ENCODE peak calls at places on chromosomes 7 and 10, in nine cellular contexts. One of them, this sample, is unnamed.

GRCh38 chr10:79457256-79457785 is 11.9 kb upstream of the ZCCHC24 start:
- DNase-seq in transverse colon: no peak
- DNase-seq in endodermal cell: no peak
- DNase-seq in CD8-positive, alpha-beta T cell: no peak
- DNase-seq in AG04450: no peak
- DNase-seq in left ventricle myocardium inferior: no peak
- DNase-seq in A549: no peak
- DNase-seq in tibial nerve: no peak
- DNase-seq in OCI-LY7: no peak
- DNase-seq in this sample: peak

GRCh38 chr10:70780772-70781171 is 4.4 kb downstream of the TBATA start:
- DNase-seq in transverse colon: no peak
- DNase-seq in endodermal cell: no peak
- DNase-seq in CD8-positive, alpha-beta T cell: no peak
- DNase-seq in AG04450: no peak
- DNase-seq in left ventricle myocardium inferior: no peak
- DNase-seq in A549: no peak
- DNase-seq in tibial nerve: no peak
- DNase-seq in OCI-LY7: no peak
- DNase-seq in this sample: no peak

GRCh38 chr7:47601119-47601880 is 19.4 kb upstream of the TNS3 start:
- DNase-seq in transverse colon: no peak
- DNase-seq in endodermal cell: no peak
- DNase-seq in CD8-positive, alpha-beta T cell: no peak
- DNase-seq in AG04450: peak
- DNase-seq in left ventricle myocardium inferior: no peak
- DNase-seq in A549: no peak
- DNase-seq in tibial nerve: no peak
- DNase-seq in OCI-LY7: peak
- DNase-seq in this sample: no peak

GRCh38 chr7:75983471-75984129 is 10.8 kb downstream of the TMEM120A start:
- DNase-seq in transverse colon: no peak
- DNase-seq in endodermal cell: no peak
- DNase-seq in CD8-positive, alpha-beta T cell: no peak
- DNase-seq in AG04450: no peak
- DNase-seq in left ventricle myocardium inferior: no peak
- DNase-seq in A549: no peak
- DNase-seq in tibial nerve: no peak
- DNase-seq in OCI-LY7: no peak
- DNase-seq in this sample: no peak

GRCh38 chr10:66772511-66772910 is 153.3 kb upstream of the LRRTM3 start:
- DNase-seq in transverse colon: no peak
- DNase-seq in endodermal cell: no peak
- DNase-seq in CD8-positive, alpha-beta T cell: no peak
- DNase-seq in AG04450: no peak
- DNase-seq in left ventricle myocardium inferior: no peak
- DNase-seq in A549: no peak
- DNase-seq in tibial nerve: no peak
- DNase-seq in OCI-LY7: no peak
- DNase-seq in this sample: no peak

GRCh38 chr10:80289451-80290287 is at the start of gene MAT1A:
- DNase-seq in transverse colon: peak
- DNase-seq in endodermal cell: peak
- DNase-seq in CD8-positive, alpha-beta T cell: no peak
- DNase-seq in AG04450: no peak
- DNase-seq in left ventricle myocardium inferior: no peak
- DNase-seq in A549: no peak
- DNase-seq in tibial nerve: no peak
- DNase-seq in OCI-LY7: no peak
- DNase-seq in this sample: no peak

GRCh38 chr10:12459338-12459737 is 110.0 kb downstream of the CAMK1D start:
- DNase-seq in transverse colon: no peak
- DNase-seq in endodermal cell: no peak
- DNase-seq in CD8-positive, alpha-beta T cell: no peak
- DNase-seq in AG04450: no peak
- DNase-seq in left ventricle myocardium inferior: no peak
- DNase-seq in A549: no peak
- DNase-seq in tibial nerve: no peak
- DNase-seq in OCI-LY7: no peak
- DNase-seq in this sample: no peak

GRCh38 chr10:78491812-78492211 is 458.1 kb downstream of the RPS24 start:
- DNase-seq in transverse colon: no peak
- DNase-seq in endodermal cell: no peak
- DNase-seq in CD8-positive, alpha-beta T cell: no peak
- DNase-seq in AG04450: no peak
- DNase-seq in left ventricle myocardium inferior: no peak
- DNase-seq in A549: no peak
- DNase-seq in tibial nerve: no peak
- DNase-seq in OCI-LY7: no peak
- DNase-seq in this sample: no peak

GRCh38 chr7:149633976-149634945 is 136.7 kb upstream of the ZNF746 start:
- DNase-seq in transverse colon: no peak
- DNase-seq in endodermal cell: no peak
- DNase-seq in CD8-positive, alpha-beta T cell: no peak
- DNase-seq in AG04450: no peak
- DNase-seq in left ventricle myocardium inferior: no peak
- DNase-seq in A549: no peak
- DNase-seq in tibial nerve: no peak
- DNase-seq in OCI-LY7: no peak
- DNase-seq in this sample: peak

GRCh38 chr7:19392246-19392645 is 247.0 kb upstream of the FERD3L start:
- DNase-seq in transverse colon: no peak
- DNase-seq in endodermal cell: no peak
- DNase-seq in CD8-positive, alpha-beta T cell: no peak
- DNase-seq in AG04450: no peak
- DNase-seq in left ventricle myocardium inferior: no peak
- DNase-seq in A549: no peak
- DNase-seq in tibial nerve: no peak
- DNase-seq in OCI-LY7: no peak
- DNase-seq in this sample: no peak

GRCh38 chr10:103367379-103367781 is 396 bp upstream of the TAF5 start:
- DNase-seq in transverse colon: no peak
- DNase-seq in endodermal cell: no peak
- DNase-seq in CD8-positive, alpha-beta T cell: no peak
- DNase-seq in AG04450: no peak
- DNase-seq in left ventricle myocardium inferior: no peak
- DNase-seq in A549: peak
- DNase-seq in tibial nerve: no peak
- DNase-seq in OCI-LY7: no peak
- DNase-seq in this sample: no peak

GRCh38 chr7:114415054-114415997 is 711 bp downstream of the FOXP2 start:
- DNase-seq in transverse colon: no peak
- DNase-seq in endodermal cell: no peak
- DNase-seq in CD8-positive, alpha-beta T cell: no peak
- DNase-seq in AG04450: no peak
- DNase-seq in left ventricle myocardium inferior: no peak
- DNase-seq in A549: no peak
- DNase-seq in tibial nerve: no peak
- DNase-seq in OCI-LY7: no peak
- DNase-seq in this sample: no peak

GRCh38 chr7:42739591-42739990 is 172.3 kb downstream of the C7orf25 start:
- DNase-seq in transverse colon: no peak
- DNase-seq in endodermal cell: no peak
- DNase-seq in CD8-positive, alpha-beta T cell: no peak
- DNase-seq in AG04450: no peak
- DNase-seq in left ventricle myocardium inferior: peak
- DNase-seq in A549: no peak
- DNase-seq in tibial nerve: no peak
- DNase-seq in OCI-LY7: no peak
- DNase-seq in this sample: no peak

DNA sequence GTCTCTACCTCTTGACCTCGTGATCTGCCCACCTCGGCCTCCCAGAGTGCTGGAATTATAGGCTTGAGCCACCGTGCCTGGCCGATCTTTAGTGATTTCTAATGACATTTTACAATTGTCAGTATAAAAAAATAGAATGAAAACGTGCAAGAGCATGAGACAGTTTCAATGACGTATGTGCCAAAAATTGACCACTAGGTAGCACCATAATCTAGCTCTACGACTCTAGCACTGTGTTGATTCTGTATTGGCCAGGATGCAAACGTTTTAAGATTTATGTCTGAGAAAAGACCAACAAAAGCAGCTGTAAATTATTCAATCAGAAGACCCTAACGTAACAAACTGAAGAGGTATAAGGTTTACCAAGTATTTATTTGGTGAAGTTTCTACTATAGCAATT is 25.4 kb upstream of the EXOC6 start:
- DNase-seq in transverse colon: no peak
- DNase-seq in endodermal cell: no peak
- DNase-seq in CD8-positive, alpha-beta T cell: no peak
- DNase-seq in AG04450: no peak
- DNase-seq in left ventricle myocardium inferior: no peak
- DNase-seq in A549: no peak
- DNase-seq in tibial nerve: no peak
- DNase-seq in OCI-LY7: peak
- DNase-seq in this sample: no peak
- H3K27ac ChIP-seq in transverse colon: peak
- H3K27ac ChIP-seq in endodermal cell: no peak
- H3K27ac ChIP-seq in CD8-positive, alpha-beta T cell: no peak
- H3K27ac ChIP-seq in AG04450: peak
- H3K27ac ChIP-seq in left ventricle myocardium inferior: peak
- H3K27ac ChIP-seq in A549: peak
- H3K27ac ChIP-seq in tibial nerve: no peak
- H3K27ac ChIP-seq in OCI-LY7: no peak
- H3K27ac ChIP-seq in this sample: no peak

DNA sequence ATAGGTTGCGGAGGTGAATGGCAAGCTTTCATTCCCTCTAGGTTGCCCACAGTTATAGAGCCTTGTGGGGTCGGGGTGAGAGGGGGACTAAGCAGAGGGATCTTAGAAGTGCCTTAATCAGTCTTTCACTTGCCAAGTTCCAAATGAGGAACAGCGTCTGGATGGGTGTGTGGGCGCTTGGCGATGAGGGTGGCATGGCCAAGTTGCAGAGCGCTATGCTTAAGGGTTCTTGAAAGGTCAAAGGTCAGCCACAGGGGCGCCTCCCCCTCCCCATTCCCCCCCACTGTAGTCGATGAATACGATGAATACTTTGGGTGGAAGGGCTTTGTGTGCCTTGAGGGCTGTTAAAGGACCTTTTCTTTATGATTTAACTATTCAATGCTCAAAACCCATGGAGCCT is 185.0 kb downstream of the TCF7L2 start:
- DNase-seq in transverse colon: no peak
- DNase-seq in endodermal cell: no peak
- DNase-seq in CD8-positive, alpha-beta T cell: no peak
- DNase-seq in AG04450: no peak
- DNase-seq in left ventricle myocardium inferior: no peak
- DNase-seq in A549: no peak
- DNase-seq in tibial nerve: no peak
- DNase-seq in OCI-LY7: no peak
- DNase-seq in this sample: no peak
- H3K4me3 ChIP-seq in transverse colon: no peak
- H3K4me3 ChIP-seq in endodermal cell: no peak
- H3K4me3 ChIP-seq in CD8-positive, alpha-beta T cell: no peak
- H3K4me3 ChIP-seq in AG04450: no peak
- H3K4me3 ChIP-seq in left ventricle myocardium inferior: no peak
- H3K4me3 ChIP-seq in A549: no peak
- H3K4me3 ChIP-seq in tibial nerve: no peak
- H3K4me3 ChIP-seq in OCI-LY7: no peak
- H3K4me3 ChIP-seq in this sample: no peak

GRCh38 chr10:61184429-61184828 is 240.4 kb upstream of the RHOBTB1 start:
- DNase-seq in transverse colon: no peak
- DNase-seq in endodermal cell: no peak
- DNase-seq in CD8-positive, alpha-beta T cell: no peak
- DNase-seq in AG04450: no peak
- DNase-seq in left ventricle myocardium inferior: no peak
- DNase-seq in A549: no peak
- DNase-seq in tibial nerve: no peak
- DNase-seq in OCI-LY7: no peak
- DNase-seq in this sample: no peak
- TF ChIP-seq CTCF in transverse colon: no peak
- TF ChIP-seq CTCF in endodermal cell: no peak
- TF ChIP-seq CTCF in CD8-positive, alpha-beta T cell: no peak
- TF ChIP-seq CTCF in AG04450: no peak
- TF ChIP-seq CTCF in left ventricle myocardium inferior: no peak
- TF ChIP-seq CTCF in A549: no peak
- TF ChIP-seq CTCF in tibial nerve: no peak
- TF ChIP-seq CTCF in OCI-LY7: no peak
- TF ChIP-seq CTCF in this sample: no peak

DNA sequence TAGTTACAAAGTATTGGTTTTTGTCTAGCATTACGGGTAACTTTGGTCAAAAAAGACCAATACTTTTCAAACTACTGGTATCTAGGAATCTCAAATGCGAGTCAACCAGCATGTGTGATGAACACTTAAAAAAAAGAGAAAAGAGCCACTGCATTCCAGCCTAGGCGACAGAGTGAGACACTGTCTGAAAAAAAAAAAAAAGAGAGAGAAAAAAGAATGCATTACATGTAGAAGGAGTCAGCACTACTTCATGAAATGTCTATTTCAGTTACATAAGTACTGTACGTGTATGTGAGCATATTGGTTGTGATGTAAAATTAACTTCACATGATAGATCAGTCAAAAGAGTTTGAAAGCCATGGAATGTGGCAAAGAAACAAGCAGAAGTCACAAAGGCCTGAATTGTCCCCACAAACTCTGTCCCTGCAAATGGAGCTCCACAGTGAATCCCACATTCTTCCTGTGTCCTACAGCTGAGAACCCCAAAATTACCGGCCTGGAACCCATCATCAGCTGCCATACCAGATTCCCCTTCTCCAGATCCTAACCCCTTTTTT is 1.6 kb downstream of the DENND11 start:
- DNase-seq in transverse colon: no peak
- DNase-seq in endodermal cell: no peak
- DNase-seq in CD8-positive, alpha-beta T cell: no peak
- DNase-seq in AG04450: no peak
- DNase-seq in left ventricle myocardium inferior: no peak
- DNase-seq in A549: no peak
- DNase-seq in tibial nerve: no peak
- DNase-seq in OCI-LY7: no peak
- DNase-seq in this sample: no peak
- H3K27ac ChIP-seq in transverse colon: peak
- H3K27ac ChIP-seq in endodermal cell: no peak
- H3K27ac ChIP-seq in CD8-positive, alpha-beta T cell: no peak
- H3K27ac ChIP-seq in AG04450: no peak
- H3K27ac ChIP-seq in left ventricle myocardium inferior: peak
- H3K27ac ChIP-seq in A549: peak
- H3K27ac ChIP-seq in tibial nerve: peak
- H3K27ac ChIP-seq in OCI-LY7: no peak
- H3K27ac ChIP-seq in this sample: peak

DNA sequence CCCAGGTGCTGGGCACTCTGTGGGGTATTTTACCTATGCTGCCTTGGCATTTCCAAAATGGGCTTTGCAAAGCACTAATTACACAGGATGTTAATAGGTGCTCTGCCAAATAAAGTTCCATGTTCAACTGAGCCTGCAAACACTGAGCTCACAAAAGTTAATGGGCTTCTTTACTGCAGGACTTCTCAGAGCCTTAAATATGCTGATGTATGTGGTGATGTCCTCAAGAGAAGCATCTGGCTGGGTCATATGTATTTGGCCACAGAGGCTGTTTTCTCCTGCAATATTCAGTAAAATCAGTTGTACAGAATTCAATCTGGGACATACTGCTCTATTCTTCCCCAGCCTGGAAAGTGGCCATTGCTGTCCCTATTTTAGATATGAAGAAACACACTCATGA is 31.3 kb downstream of the GRID1 start:
- DNase-seq in transverse colon: no peak
- DNase-seq in endodermal cell: no peak
- DNase-seq in CD8-positive, alpha-beta T cell: no peak
- DNase-seq in AG04450: no peak
- DNase-seq in left ventricle myocardium inferior: no peak
- DNase-seq in A549: no peak
- DNase-seq in tibial nerve: no peak
- DNase-seq in OCI-LY7: no peak
- DNase-seq in this sample: no peak
- H3K4me3 ChIP-seq in transverse colon: no peak
- H3K4me3 ChIP-seq in endodermal cell: no peak
- H3K4me3 ChIP-seq in CD8-positive, alpha-beta T cell: no peak
- H3K4me3 ChIP-seq in AG04450: no peak
- H3K4me3 ChIP-seq in left ventricle myocardium inferior: no peak
- H3K4me3 ChIP-seq in A549: no peak
- H3K4me3 ChIP-seq in tibial nerve: no peak
- H3K4me3 ChIP-seq in OCI-LY7: no peak
- H3K4me3 ChIP-seq in this sample: no peak

This sample was measured in coronary artery.